ENCODE peak calls at places on chromosomes 11 and 22, in nine cellular contexts. O is right cardiac atrium; U is lower leg skin; Z is uterus; B is heart right ventricle; X is lung; T is IMR-90; K is CD8-positive, alpha-beta memory T cell; S is testis. J is an unnamed sample.
A peak's percentile ranks its signal among the peaks of the same experiment; 100 is the strongest.

GRCh38 chr22:30947821-30948454 is 20.6 kb downstream of the MORC2 start:
- DNase-seq in U (no peak), X (no peak), T (peak; percentile 70), Z (no peak), B (no peak), S (no peak), O (no peak), K (peak; percentile 45), J (no peak)

GRCh38 chr11:112225753-112226061 is 521 bp upstream of the PTS start:
- DNase-seq in B (no peak), Z (peak; percentile 83), U (no peak), S (no peak), O (no peak), T (peak; percentile 71), X (no peak), K (no peak), J (no peak)

GRCh38 chr22:35590634-35591295 is 26.4 kb downstream of the MB start:
- DNase-seq in X (no peak), O (no peak), U (no peak), B (peak; percentile 39), S (no peak), T (no peak), K (no peak), Z (no peak), J (peak; percentile 73)

GRCh38 chr11:3153291-3153861 is 11.7 kb downstream of the OSBPL5 start:
- DNase-seq in X (no peak), S (peak; percentile 73), O (peak; percentile 93), U (no peak), K (no peak), T (peak; percentile 97), Z (peak; percentile 67), B (peak; percentile 67), J (no peak)

GRCh38 chr11:78910322-78910721 is 335.7 kb upstream of the NARS2 start:
- DNase-seq in U (no peak), Z (no peak), O (no peak), K (no peak), T (no peak), S (no peak), X (no peak), B (no peak), J (no peak)

GRCh38 chr22:50247748-50248147 is 2.9 kb upstream of the TUBGCP6 start:
- DNase-seq in B (no peak), X (no peak), Z (no peak), O (no peak), U (no peak), K (no peak), T (peak; percentile 61), S (peak; percentile 56), J (peak; percentile 93)

GRCh38 chr11:130623909-130624668 is 175.6 kb downstream of the ADAMTS15 start:
- DNase-seq in K (no peak), U (no peak), Z (no peak), X (no peak), S (no peak), T (peak; percentile 28), O (peak; percentile 55), B (no peak), J (no peak)

GRCh38 chr11:63274776-63275175 is 31.4 kb upstream of the SLC22A25 start:
- DNase-seq in X (no peak), U (no peak), B (no peak), Z (no peak), O (no peak), S (no peak), K (no peak), T (no peak), J (no peak)

GRCh38 chr22:23984430-23984829 is 4.5 kb downstream of the GSTT2 start:
- DNase-seq in T (peak; percentile 38), B (no peak), S (no peak), U (no peak), X (peak; percentile 75), O (no peak), K (no peak), Z (no peak), J (no peak)

GRCh38 chr11:71947498-71947897 is 18.7 kb downstream of the RNF121 start:
- DNase-seq in X (no peak), S (no peak), O (no peak), B (no peak), Z (no peak), K (no peak), U (no peak), T (no peak), J (no peak)

GRCh38 chr11:71949034-71949433 is 20.2 kb downstream of the RNF121 start:
- DNase-seq in O (no peak), K (no peak), X (no peak), U (no peak), B (no peak), Z (no peak), T (no peak), S (no peak), J (no peak)

GRCh38 chr11:71951741-71952310 is 23.0 kb downstream of the RNF121 start:
- DNase-seq in K (no peak), S (no peak), B (no peak), Z (no peak), U (no peak), X (no peak), O (no peak), T (no peak), J (no peak)

GRCh38 chr11:71946144-71946571 is 17.3 kb downstream of the RNF121 start:
- DNase-seq in T (peak; percentile 78), O (no peak), K (no peak), X (no peak), U (no peak), B (no peak), S (no peak), Z (no peak), J (no peak)

DNA sequence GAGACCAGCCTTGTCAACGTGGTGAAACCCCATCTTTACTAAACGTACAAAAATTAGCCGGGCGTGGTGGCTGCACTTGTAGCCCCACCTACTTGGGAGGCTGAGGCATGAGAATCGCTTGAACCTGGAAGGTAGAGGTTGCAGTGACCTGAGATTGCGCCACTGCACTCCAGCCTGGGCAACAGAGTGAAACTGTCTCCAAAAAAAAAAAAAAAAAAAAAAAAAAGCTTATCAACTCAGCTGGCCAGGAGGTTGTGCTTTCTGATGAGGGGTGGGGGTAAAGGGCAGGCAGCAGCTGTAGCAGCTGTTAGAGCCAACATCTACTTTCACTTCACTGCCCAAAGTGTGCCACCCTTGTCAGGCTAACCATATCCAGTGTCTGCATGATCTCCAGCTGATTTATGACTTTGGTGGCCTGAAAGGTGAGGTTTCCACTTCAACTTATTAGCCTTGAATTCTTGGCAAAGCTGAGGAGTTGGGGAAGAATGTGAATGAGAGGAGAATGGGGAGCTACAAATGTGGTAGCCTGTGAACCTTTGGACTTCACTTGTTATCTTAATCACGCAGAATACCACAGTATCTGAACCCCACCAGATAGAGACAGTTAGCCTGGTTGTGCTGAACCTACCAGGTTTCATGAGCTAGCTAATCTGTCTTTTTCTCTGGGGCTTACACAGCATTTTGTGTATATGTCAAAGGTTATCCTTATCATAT is 19.6 kb downstream of the RNF121 start:
- DNase-seq in O (no peak), X (no peak), T (no peak), U (no peak), B (no peak), K (no peak), Z (no peak), S (no peak), J (no peak)
- H3K4me3 ChIP-seq in O (no peak overlapping the region), X (no peak overlapping the region), T (no peak overlapping the region), U (no peak overlapping the region), B (no peak overlapping the region), K (no peak overlapping the region), Z (no peak overlapping the region), S (no peak overlapping the region), J (no peak overlapping the region)

DNA sequence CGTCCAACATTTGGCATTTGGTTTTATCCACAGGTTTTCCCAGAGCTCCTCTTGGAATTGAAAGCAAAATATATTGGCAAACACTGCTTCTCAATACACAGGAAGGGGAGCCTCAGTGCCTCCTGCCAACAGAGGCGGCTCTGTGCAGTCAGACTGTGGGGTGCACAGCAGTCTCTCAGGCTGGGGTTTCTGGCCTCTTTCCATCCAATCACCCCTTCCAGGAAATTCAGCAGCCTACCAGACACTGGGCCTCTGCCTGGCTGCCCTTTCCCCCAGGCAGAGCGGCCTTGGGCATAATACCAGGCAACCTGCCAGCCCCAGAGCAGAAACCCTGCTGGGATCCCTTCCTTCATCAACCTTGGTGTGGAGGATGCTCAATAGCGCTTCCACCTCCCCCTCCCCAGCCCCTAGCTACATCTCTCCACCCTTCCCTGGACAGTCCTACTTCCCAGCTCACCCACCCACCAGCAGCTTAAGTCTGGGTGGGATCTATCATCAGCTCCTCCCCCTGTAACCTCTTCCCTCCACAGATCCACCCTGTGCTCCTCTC is 17.8 kb upstream of the RAPSN start:
- DNase-seq in Z (peak; percentile 36), S (peak; percentile 54), X (no peak), B (peak; percentile 37), U (no peak), O (peak; percentile 69), K (no peak), T (no peak), J (peak; percentile 55)
- H3K4me3 ChIP-seq in Z (no peak overlapping the region), S (no peak overlapping the region), X (no peak overlapping the region), B (peak overlapping the region; percentile 27), U (no peak overlapping the region), O (no peak overlapping the region), K (no peak overlapping the region), T (no peak overlapping the region), J (no peak overlapping the region)

GRCh38 chr11:61298663-61299244 is 3.6 kb upstream of the VWCE start:
- DNase-seq in O (no peak), T (no peak), K (no peak), B (no peak), Z (no peak), U (no peak), S (no peak), X (no peak), J (no peak)

GRCh38 chr11:61297341-61297740 is 2.2 kb upstream of the VWCE start:
- DNase-seq in O (no peak), U (no peak), X (no peak), S (no peak), K (no peak), Z (no peak), T (peak; percentile 18), B (no peak), J (no peak)

GRCh38 chr11:61295596-61295926 is 445 bp upstream of the VWCE start:
- DNase-seq in T (no peak), U (no peak), Z (no peak), X (no peak), O (no peak), B (peak; percentile 24), K (no peak), S (no peak), J (no peak)

GRCh38 chr11:61294717-61295595 is at the start of gene VWCE:
- DNase-seq in Z (peak; percentile 40), O (peak; percentile 83), B (peak; percentile 51), X (no peak), K (peak; percentile 67), T (peak; percentile 41), U (no peak), S (peak; percentile 60), J (peak; percentile 91)

GRCh38 chr11:61297741-61298140 is 2.6 kb upstream of the VWCE start:
- DNase-seq in K (no peak), B (no peak), S (peak; percentile 57), Z (peak; percentile 47), X (no peak), O (peak; percentile 75), T (peak; percentile 91), U (peak; percentile 38), J (no peak)
- H3K4me3 ChIP-seq in K (no peak overlapping the region), B (no peak overlapping the region), S (no peak overlapping the region), Z (no peak overlapping the region), X (no peak overlapping the region), O (no peak overlapping the region), T (no peak overlapping the region), U (no peak overlapping the region), J (no peak overlapping the region)

DNA sequence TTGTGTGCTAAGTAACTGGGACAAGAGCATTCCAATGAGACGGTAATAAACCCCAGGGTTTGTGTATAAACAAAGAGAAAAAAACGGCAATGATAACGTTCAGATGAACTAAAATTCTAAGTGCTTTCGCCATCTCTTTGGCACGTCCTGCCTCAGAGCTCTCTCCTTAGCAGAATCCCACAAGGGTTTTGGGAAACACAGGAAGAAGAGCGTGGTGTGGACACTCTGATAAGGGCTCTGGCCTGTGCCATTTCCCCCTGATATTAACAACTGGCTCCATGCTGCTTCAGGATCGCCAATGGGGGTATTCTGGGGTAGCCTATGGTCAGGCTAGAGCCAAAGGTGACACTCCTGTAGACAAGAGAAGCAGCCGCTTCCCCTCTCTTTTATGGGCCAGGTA is 18.4 kb downstream of the ABCC8 start:
- DNase-seq in Z (no peak), S (no peak), T (no peak), U (no peak), B (no peak), O (no peak), K (no peak), X (no peak), J (no peak)
- H3K4me3 ChIP-seq in Z (no peak overlapping the region), S (no peak overlapping the region), T (no peak overlapping the region), U (no peak overlapping the region), B (no peak overlapping the region), O (no peak overlapping the region), K (no peak overlapping the region), X (no peak overlapping the region), J (no peak overlapping the region)